ENCODE peak calls at places on chromosomes 6 and 20, in six cellular contexts. P is activated T-cell treated with anti-CD3 and anti-CD28 coated beads for 1 hour, O is glutamatergic neuron, V is cardiac muscle cell, Y is T-helper 1 cell, K is pulmonary artery endothelial cell. G is an unnamed sample.
A peak's percentile ranks its signal among the peaks of the same experiment; 100 is the strongest.

GRCh38 chr20:60073086-60073485 is 114.9 kb downstream of the CDH26 start:
- DNase-seq in P (no peak), O (no peak), V (no peak), Y (no peak), K (no peak), G (no peak)

GRCh38 chr6:8859501-8859900 is 424.2 kb upstream of the SLC35B3 start:
- DNase-seq in P (no peak), O (no peak), V (no peak), Y (no peak), K (no peak), G (no peak)

GRCh38 chr6:144447487-144447886 is 162.4 kb downstream of the UTRN start:
- DNase-seq in P (no peak), O (no peak), V (peak; percentile 16), Y (no peak), K (peak; percentile 10), G (no peak)

GRCh38 chr6:142030115-142030619 is 102.6 kb upstream of the GJE1 start:
- DNase-seq in P (no peak), O (no peak), V (peak; percentile 76), Y (no peak), K (no peak), G (no peak)

GRCh38 chr6:116450185-116450710 is 10.9 kb upstream of the CALHM6 start:
- DNase-seq in P (no peak), O (no peak), V (no peak), Y (no peak), K (no peak), G (no peak)

GRCh38 chr20:58054744-58055373 is 173.6 kb downstream of the ANKRD60 start:
- DNase-seq in P (no peak), O (peak; percentile 52), V (peak; percentile 33), Y (no peak), K (no peak), G (no peak)

GRCh38 chr6:16163066-16163465 is 34.2 kb downstream of the MYLIP start:
- DNase-seq in P (no peak), O (no peak), V (no peak), Y (no peak), K (no peak), G (no peak)

GRCh38 chr20:49887251-49887827 is 28.0 kb downstream of the SPATA2 start:
- DNase-seq in P (no peak), O (no peak), V (no peak), Y (no peak), K (no peak), G (no peak)

GRCh38 chr20:15039088-15039762 is 701.8 kb upstream of the FLRT3 start:
- DNase-seq in P (no peak), O (no peak), V (no peak), Y (no peak), K (no peak), G (no peak)

GRCh38 chr6:104472245-104472644 is 387.5 kb downstream of the HACE1 start:
- DNase-seq in P (no peak), O (no peak), V (no peak), Y (no peak), K (no peak), G (no peak)

GRCh38 chr6:39005774-39006173 is 42.8 kb upstream of the GLP1R start:
- DNase-seq in P (no peak), O (no peak), V (no peak), Y (no peak), K (no peak), G (no peak)

GRCh38 chr6:138610816-138611215 is 111.5 kb upstream of the NHSL1 start:
- DNase-seq in P (no peak), O (no peak), V (no peak), Y (no peak), K (no peak), G (no peak)

GRCh38 chr6:154567695-154568220 is 57.3 kb upstream of the CNKSR3 start:
- DNase-seq in P (no peak), O (no peak), V (no peak), Y (no peak), K (no peak), G (no peak)

GRCh38 chr6:42735976-42736375 is 9.9 kb downstream of the TBCC start:
- DNase-seq in P (no peak), O (no peak), V (no peak), Y (no peak), K (no peak), G (no peak)